ENCODE peak calls at places on chromosomes 16 and 17, in five cellular contexts. One of them, this sample, is unnamed. For H3K36me3, the result is how much of the 10 kb centered on the place peaks cover.

GRCh38 chr17:61581611-61582349 is 9.2 kb downstream of the NACA2 start:
- DNase-seq in tibial nerve: no peak
- DNase-seq in heart left ventricle: no peak
- DNase-seq in right lobe of liver: no peak
- DNase-seq in esophagus muscularis mucosa: no peak
- DNase-seq in this sample: no peak

GRCh38 chr16:53588081-53588648 is 85.2 kb upstream of the AKTIP start:
- DNase-seq in esophagus muscularis mucosa: no peak
- DNase-seq in right lobe of liver: no peak
- DNase-seq in heart left ventricle: no peak
- DNase-seq in tibial nerve: no peak
- DNase-seq in this sample: no peak

GRCh38 chr16:69448470-69449193 is 24.2 kb downstream of the CYB5B start:
- DNase-seq in right lobe of liver: no peak
- DNase-seq in tibial nerve: no peak
- DNase-seq in heart left ventricle: no peak
- DNase-seq in esophagus muscularis mucosa: no peak
- DNase-seq in this sample: no peak

GRCh38 chr17:68288804-68289203 is 2.1 kb downstream of the SLC16A6 start:
- DNase-seq in heart left ventricle: no peak
- DNase-seq in right lobe of liver: no peak
- DNase-seq in esophagus muscularis mucosa: no peak
- DNase-seq in tibial nerve: no peak
- DNase-seq in this sample: no peak

GRCh38 chr16:69691980-69692911 is 34.1 kb downstream of the NQO1 start:
- DNase-seq in esophagus muscularis mucosa: no peak
- DNase-seq in tibial nerve: no peak
- DNase-seq in heart left ventricle: no peak
- DNase-seq in right lobe of liver: no peak
- DNase-seq in this sample: no peak

GRCh38 chr17:46011711-46012505 is 12.9 kb downstream of the STH start:
- DNase-seq in esophagus muscularis mucosa: no peak
- DNase-seq in heart left ventricle: no peak
- DNase-seq in right lobe of liver: peak
- DNase-seq in tibial nerve: no peak
- DNase-seq in this sample: no peak

GRCh38 chr17:73431401-73432205 is 119.8 kb upstream of the CDC42EP4 start:
- DNase-seq in esophagus muscularis mucosa: no peak
- DNase-seq in tibial nerve: no peak
- DNase-seq in heart left ventricle: no peak
- DNase-seq in right lobe of liver: no peak
- DNase-seq in this sample: no peak

GRCh38 chr16:2926660-2927646 is 15.2 kb downstream of the FLYWCH1 start:
- DNase-seq in tibial nerve: peak
- DNase-seq in esophagus muscularis mucosa: peak
- DNase-seq in heart left ventricle: peak
- DNase-seq in right lobe of liver: peak
- DNase-seq in this sample: no peak

GRCh38 chr17:39754958-39755549 is 17.3 kb downstream of the GRB7 start:
- DNase-seq in esophagus muscularis mucosa: no peak
- DNase-seq in heart left ventricle: no peak
- DNase-seq in right lobe of liver: no peak
- DNase-seq in tibial nerve: no peak
- DNase-seq in this sample: no peak

GRCh38 chr17:7133424-7133823 is 18.8 kb upstream of the ASGR2 start:
- DNase-seq in esophagus muscularis mucosa: no peak
- DNase-seq in heart left ventricle: peak
- DNase-seq in tibial nerve: no peak
- DNase-seq in right lobe of liver: no peak
- DNase-seq in this sample: no peak

GRCh38 chr16:84535408-84535807 is 30.9 kb upstream of the MEAK7 start:
- DNase-seq in right lobe of liver: no peak
- DNase-seq in tibial nerve: no peak
- DNase-seq in heart left ventricle: no peak
- DNase-seq in esophagus muscularis mucosa: no peak
- DNase-seq in this sample: no peak

GRCh38 chr17:82883461-82884031 is 43.7 kb upstream of the ZNF750 start:
- DNase-seq in esophagus muscularis mucosa: no peak
- DNase-seq in right lobe of liver: no peak
- DNase-seq in heart left ventricle: peak
- DNase-seq in tibial nerve: no peak
- DNase-seq in this sample: no peak

GRCh38 chr17:20273741-20274500 is 193.4 kb downstream of the LGALS9B start:
- DNase-seq in heart left ventricle: no peak
- DNase-seq in right lobe of liver: no peak
- DNase-seq in tibial nerve: no peak
- DNase-seq in esophagus muscularis mucosa: no peak
- DNase-seq in this sample: peak

GRCh38 chr16:25270577-25270976 is 12.9 kb upstream of the ZKSCAN2 start:
- DNase-seq in right lobe of liver: no peak
- DNase-seq in tibial nerve: no peak
- DNase-seq in esophagus muscularis mucosa: no peak
- DNase-seq in heart left ventricle: no peak
- DNase-seq in this sample: no peak

GRCh38 chr17:78485416-78486168 is 91.6 kb downstream of the DNAH17 start:
- DNase-seq in right lobe of liver: no peak
- DNase-seq in heart left ventricle: no peak
- DNase-seq in esophagus muscularis mucosa: no peak
- DNase-seq in tibial nerve: no peak
- DNase-seq in this sample: no peak

GRCh38 chr17:17792551-17793377 is 44.0 kb downstream of the SREBF1 start:
- DNase-seq in right lobe of liver: no peak
- DNase-seq in heart left ventricle: peak
- DNase-seq in tibial nerve: no peak
- DNase-seq in esophagus muscularis mucosa: no peak
- DNase-seq in this sample: no peak

GRCh38 chr17:17075037-17075755 is 32.9 kb downstream of the MPRIP start:
- DNase-seq in heart left ventricle: peak
- DNase-seq in esophagus muscularis mucosa: no peak
- DNase-seq in right lobe of liver: no peak
- DNase-seq in tibial nerve: peak
- DNase-seq in this sample: no peak

GRCh38 chr16:19573997-19574396 is 18.5 kb downstream of the VPS35L start:
- DNase-seq in tibial nerve: no peak
- DNase-seq in right lobe of liver: no peak
- DNase-seq in esophagus muscularis mucosa: no peak
- DNase-seq in heart left ventricle: no peak
- DNase-seq in this sample: no peak

GRCh38 chr17:17055286-17056166 is 13.3 kb downstream of the MPRIP start:
- DNase-seq in esophagus muscularis mucosa: no peak
- DNase-seq in heart left ventricle: no peak
- DNase-seq in right lobe of liver: no peak
- DNase-seq in tibial nerve: no peak
- DNase-seq in this sample: no peak

GRCh38 chr17:62617894-62618472 is 9.5 kb upstream of the MRC2 start:
- DNase-seq in right lobe of liver: no peak
- DNase-seq in esophagus muscularis mucosa: no peak
- DNase-seq in tibial nerve: no peak
- DNase-seq in heart left ventricle: no peak
- DNase-seq in this sample: no peak

GRCh38 chr16:79286646-79287423 is 313.7 kb downstream of the MAF start:
- DNase-seq in heart left ventricle: peak
- DNase-seq in tibial nerve: peak
- DNase-seq in right lobe of liver: peak
- DNase-seq in esophagus muscularis mucosa: no peak
- DNase-seq in this sample: no peak

GRCh38 chr17:35449371-35449931 is 885 bp upstream of the SLFN13 start:
- DNase-seq in right lobe of liver: peak
- DNase-seq in esophagus muscularis mucosa: no peak
- DNase-seq in heart left ventricle: peak
- DNase-seq in tibial nerve: no peak
- DNase-seq in this sample: no peak

GRCh38 chr16:49484936-49485335 is 111.3 kb downstream of the C16orf78 start:
- DNase-seq in esophagus muscularis mucosa: no peak
- DNase-seq in heart left ventricle: no peak
- DNase-seq in tibial nerve: no peak
- DNase-seq in right lobe of liver: no peak
- DNase-seq in this sample: no peak

GRCh38 chr17:27533874-27534815 is 77.9 kb downstream of the KSR1 start:
- DNase-seq in esophagus muscularis mucosa: no peak
- DNase-seq in heart left ventricle: no peak
- DNase-seq in tibial nerve: no peak
- DNase-seq in right lobe of liver: no peak
- DNase-seq in this sample: no peak

GRCh38 chr17:27535975-27536374 is 79.7 kb downstream of the KSR1 start:
- DNase-seq in esophagus muscularis mucosa: no peak
- DNase-seq in tibial nerve: no peak
- DNase-seq in right lobe of liver: peak
- DNase-seq in heart left ventricle: no peak
- DNase-seq in this sample: no peak

GRCh38 chr17:27533068-27533397 is 76.8 kb downstream of the KSR1 start:
- DNase-seq in tibial nerve: no peak
- DNase-seq in heart left ventricle: no peak
- DNase-seq in esophagus muscularis mucosa: no peak
- DNase-seq in right lobe of liver: no peak
- DNase-seq in this sample: no peak

GRCh38 chr17:27536781-27537180 is 80.5 kb downstream of the KSR1 start:
- DNase-seq in tibial nerve: no peak
- DNase-seq in heart left ventricle: no peak
- DNase-seq in right lobe of liver: peak
- DNase-seq in esophagus muscularis mucosa: no peak
- DNase-seq in this sample: no peak

DNA sequence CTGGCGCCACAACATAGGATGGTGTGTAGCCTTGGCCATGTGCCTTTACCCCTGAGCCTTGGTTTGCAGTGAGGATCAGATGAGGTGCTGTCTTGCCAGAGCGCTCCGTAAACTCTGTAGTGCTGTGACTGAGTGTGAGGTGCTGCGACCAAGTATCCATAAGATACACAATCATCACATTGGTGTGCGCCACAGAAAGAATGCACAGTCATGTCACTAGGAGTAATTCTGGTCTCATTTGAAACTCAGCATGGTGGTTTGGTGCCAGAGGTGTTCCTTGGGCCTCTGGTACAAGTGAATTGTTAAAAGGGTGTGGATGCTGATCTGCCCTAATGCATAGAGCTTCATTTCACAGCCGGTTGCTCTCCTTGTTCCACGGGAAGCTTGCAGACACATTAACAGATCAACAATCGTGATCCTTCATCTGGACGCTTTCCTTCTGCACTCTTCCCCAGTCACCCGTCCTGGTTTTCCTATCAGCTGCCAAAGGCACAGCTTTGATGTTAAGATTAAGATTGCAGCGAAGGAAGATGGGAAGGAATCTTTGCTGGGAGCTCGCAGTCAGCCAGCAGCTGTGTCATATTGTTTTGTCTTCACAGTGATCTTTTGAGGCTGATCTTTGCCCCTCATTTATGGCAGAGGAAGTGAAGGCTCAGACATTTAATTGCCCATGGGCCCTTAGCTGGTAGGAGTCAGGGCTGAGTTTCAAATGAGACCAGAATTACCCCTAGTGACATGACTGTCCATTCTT is 79.1 kb downstream of the KSR1 start:
- DNase-seq in esophagus muscularis mucosa: no peak
- DNase-seq in tibial nerve: no peak
- DNase-seq in right lobe of liver: no peak
- DNase-seq in heart left ventricle: no peak
- DNase-seq in this sample: no peak
- TF ChIP-seq POLR2A in esophagus muscularis mucosa: no peak
- TF ChIP-seq POLR2A in tibial nerve: no peak
- TF ChIP-seq POLR2A in right lobe of liver: no peak
- TF ChIP-seq POLR2A in heart left ventricle: no peak
- TF ChIP-seq POLR2A in this sample: no peak

GRCh38 chr17:76307299-76307965 is 644 bp downstream of the QRICH2 start:
- DNase-seq in right lobe of liver: no peak
- DNase-seq in esophagus muscularis mucosa: no peak
- DNase-seq in tibial nerve: no peak
- DNase-seq in heart left ventricle: no peak
- DNase-seq in this sample: no peak
- H3K36me3 ChIP-seq in right lobe of liver: under half
- H3K36me3 ChIP-seq in esophagus muscularis mucosa: under half
- H3K36me3 ChIP-seq in tibial nerve: half or more
- H3K36me3 ChIP-seq in heart left ventricle: under half
- H3K36me3 ChIP-seq in this sample: under half

DNA sequence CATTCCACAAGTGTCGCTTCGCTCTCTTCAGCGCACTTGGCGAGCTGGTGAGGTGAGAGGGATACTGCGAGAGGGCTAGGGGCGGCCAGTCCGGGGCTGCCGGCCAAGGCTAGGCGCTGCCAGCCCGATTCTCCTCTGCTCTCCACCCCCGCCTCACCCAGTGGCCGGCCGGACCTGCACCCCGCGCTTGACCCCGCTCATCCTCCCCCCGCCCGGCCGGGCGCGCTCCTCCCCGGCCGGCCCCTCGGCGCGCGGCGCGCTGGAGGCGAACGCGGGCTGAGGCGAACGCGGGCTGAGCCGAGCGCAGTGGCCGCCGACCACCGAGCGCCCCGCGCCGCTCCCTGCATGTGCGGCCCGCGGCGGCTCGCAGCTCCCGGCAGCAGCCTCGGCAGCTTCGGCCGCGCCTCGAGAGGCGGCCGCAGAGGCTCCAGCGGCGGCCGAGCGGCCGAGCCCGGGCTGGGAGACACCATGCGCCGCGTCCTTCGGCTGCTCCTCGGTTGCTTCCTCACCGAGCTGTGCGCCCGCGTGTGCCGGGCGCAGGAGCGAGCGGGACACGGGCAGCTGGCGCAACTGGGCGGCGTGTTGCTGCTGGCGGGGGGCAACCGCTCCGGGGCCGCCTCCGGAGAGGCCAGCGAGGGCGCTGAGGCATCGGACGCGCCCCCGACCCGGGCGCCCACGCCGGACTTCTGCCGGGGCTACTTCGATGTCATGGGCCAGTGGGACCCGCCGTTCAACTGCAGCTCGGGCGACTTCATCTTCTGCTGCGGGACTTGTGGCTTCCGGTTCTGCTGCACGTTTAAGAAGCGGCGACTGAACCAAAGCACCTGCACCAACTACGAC is at the start of gene SHISA9:
- DNase-seq in right lobe of liver: no peak
- DNase-seq in tibial nerve: no peak
- DNase-seq in esophagus muscularis mucosa: no peak
- DNase-seq in heart left ventricle: no peak
- DNase-seq in this sample: no peak
- H3K4me3 ChIP-seq in right lobe of liver: no peak
- H3K4me3 ChIP-seq in tibial nerve: no peak
- H3K4me3 ChIP-seq in esophagus muscularis mucosa: peak
- H3K4me3 ChIP-seq in heart left ventricle: peak
- H3K4me3 ChIP-seq in this sample: peak

DNA sequence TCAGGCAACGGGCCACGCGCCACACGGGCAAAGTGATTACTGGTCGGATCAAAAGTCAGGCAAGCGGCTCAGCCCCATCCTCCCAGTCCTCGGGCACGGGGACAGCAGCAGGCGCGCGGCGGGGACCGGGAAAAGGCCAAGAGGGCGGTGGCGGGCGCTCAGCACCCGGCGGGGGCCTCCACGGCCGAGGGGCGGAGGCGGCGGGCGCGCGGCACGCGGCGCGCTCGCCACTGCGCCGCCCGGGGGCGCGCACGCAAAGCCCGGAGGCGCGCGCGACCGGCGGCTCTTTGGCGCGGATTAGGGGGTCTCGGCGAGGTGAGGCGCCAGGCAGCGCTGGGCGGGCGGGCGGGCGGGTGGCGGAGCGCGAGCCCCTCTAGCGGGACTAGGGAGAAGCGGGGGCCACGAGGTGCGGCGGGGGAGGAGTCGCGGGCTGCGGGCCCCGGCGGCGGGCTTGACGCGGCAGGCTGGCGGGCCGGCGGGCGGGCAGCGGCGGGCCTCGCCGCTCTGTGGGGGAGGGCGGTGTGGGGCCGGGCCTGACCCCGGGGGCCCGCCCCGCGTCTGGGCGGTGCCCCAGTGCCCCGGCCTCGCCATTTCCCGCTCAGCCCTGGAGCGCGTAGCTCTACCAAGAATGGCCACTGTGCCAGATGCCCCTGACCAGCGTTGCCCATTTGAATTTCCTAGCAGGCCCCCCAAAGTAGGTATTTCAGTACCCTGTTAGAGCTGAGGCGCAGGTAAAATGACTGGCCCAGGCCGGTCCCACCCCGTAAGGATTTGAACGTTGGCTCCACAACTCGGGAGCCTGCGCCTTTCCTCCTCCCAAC is at the start of the genes ACACA and TADA2A:
- DNase-seq in right lobe of liver: peak
- DNase-seq in tibial nerve: peak
- DNase-seq in heart left ventricle: peak
- DNase-seq in esophagus muscularis mucosa: peak
- DNase-seq in this sample: no peak
- TF ChIP-seq POLR2A in right lobe of liver: peak
- TF ChIP-seq POLR2A in tibial nerve: peak
- TF ChIP-seq POLR2A in heart left ventricle: peak
- TF ChIP-seq POLR2A in esophagus muscularis mucosa: peak
- TF ChIP-seq POLR2A in this sample: peak